ENCODE peak calls at places on chromosome 12, in seven cellular contexts. G is kidney, E is astrocyte of the spinal cord, X is lower lobe of right lung, W is fibroblast of the aortic adventitia, T is tibial nerve, Z is testis. I is an unnamed sample.

GRCh38 chr12:68451261-68452091 is 119.3 kb upstream of the MDM1 start:
- DNase-seq in Z (peak; percentile 43), X (no peak), T (no peak), G (no peak), E (peak; percentile 76), W (peak; percentile 99), I (peak; percentile 50)

GRCh38 chr12:68102163-68102562 is 57.4 kb downstream of the IFNG start:
- DNase-seq in E (no peak), W (no peak), X (no peak), G (no peak), Z (no peak), T (no peak), I (peak; percentile 42)

GRCh38 chr12:65940744-65941143 is 116.5 kb downstream of the HMGA2 start:
- DNase-seq in G (no peak), E (no peak), X (no peak), Z (no peak), T (no peak), W (no peak), I (peak; percentile 34)

GRCh38 chr12:11684393-11684792 is 34.9 kb downstream of the ETV6 start:
- DNase-seq in W (no peak), E (no peak), X (no peak), Z (no peak), T (no peak), G (no peak), I (peak; percentile 47)

GRCh38 chr12:108890208-108890607 is 10.3 kb downstream of the DAO start:
- DNase-seq in E (peak; percentile 1), X (no peak), G (no peak), T (no peak), Z (no peak), W (peak; percentile 11), I (no peak)

GRCh38 chr12:87935216-87935615 is 94.0 kb downstream of the C12orf50 start:
- DNase-seq in E (no peak), W (no peak), G (no peak), X (no peak), T (no peak), Z (no peak), I (peak; percentile 64)

GRCh38 chr12:129762436-129762835 is 141.4 kb downstream of the TMEM132D start:
- DNase-seq in E (no peak), T (no peak), G (no peak), W (no peak), Z (no peak), X (no peak), I (no peak)

GRCh38 chr12:1217191-1217949 is 226.3 kb downstream of the ERC1 start:
- DNase-seq in W (peak; percentile 94), E (peak; percentile 78), G (no peak), Z (no peak), T (no peak), X (no peak), I (peak; percentile 91)

GRCh38 chr12:21054334-21054733 is 76.7 kb upstream of the SLCO1B1 start:
- DNase-seq in X (no peak), E (peak; percentile 70), W (peak; percentile 24), T (no peak), Z (no peak), G (no peak), I (no peak)

GRCh38 chr12:107282628-107283027 is 189.3 kb upstream of the CRY1 start:
- DNase-seq in T (no peak), Z (no peak), G (no peak), W (no peak), X (no peak), E (no peak), I (peak; percentile 62)

GRCh38 chr12:103546959-103547358 is 40.1 kb upstream of the STAB2 start:
- DNase-seq in X (no peak), E (no peak), Z (no peak), G (no peak), T (no peak), W (no peak), I (no peak)

GRCh38 chr12:112557954-112558630 is 139.3 kb downstream of the PTPN11 start:
- DNase-seq in Z (no peak), T (no peak), G (no peak), E (no peak), X (no peak), W (no peak), I (no peak)

GRCh38 chr12:112564160-112564559 is 145.4 kb downstream of the PTPN11 start:
- DNase-seq in X (no peak), T (no peak), Z (no peak), G (no peak), E (no peak), W (no peak), I (no peak)

GRCh38 chr12:112555621-112556233 is 137.0 kb downstream of the PTPN11 start:
- DNase-seq in X (no peak), Z (peak; percentile 40), E (no peak), T (no peak), G (no peak), W (no peak), I (no peak)

DNA sequence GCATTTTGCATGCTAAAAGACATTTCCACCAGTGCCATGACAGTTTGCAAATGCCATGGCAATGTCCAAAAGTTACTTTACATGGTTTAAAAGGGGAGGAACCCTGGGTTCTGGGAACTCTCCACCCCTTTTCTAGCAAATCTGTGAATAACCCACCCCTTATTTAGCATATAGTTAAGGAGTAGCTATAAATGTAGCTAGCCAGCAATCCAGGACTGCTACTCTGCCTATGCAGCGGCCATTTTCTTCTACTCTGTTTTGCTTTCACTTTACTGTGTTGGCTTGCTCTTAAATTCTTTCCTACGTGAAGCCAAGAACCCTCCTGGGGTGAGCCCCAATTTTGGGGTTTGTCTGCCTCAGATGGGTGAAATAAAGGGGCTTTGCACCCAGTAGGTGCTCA is 141.0 kb downstream of the PTPN11 start:
- DNase-seq in G (no peak), W (peak; percentile 16), T (no peak), Z (no peak), E (no peak), X (no peak), I (no peak)
- H3K4me3 ChIP-seq in G (no peak overlapping the region), W (peak overlapping the region; percentile 23), T (no peak overlapping the region), Z (no peak overlapping the region), E (no peak overlapping the region), X (no peak overlapping the region), I (no peak overlapping the region)

GRCh38 chr12:52305921-52306705 is 14.8 kb upstream of the KRT81 start:
- DNase-seq in Z (no peak), G (no peak), E (no peak), T (no peak), W (no peak), X (no peak), I (no peak)
- TF ChIP-seq CTCF in Z (no peak), G (no peak), E (peak; percentile 36), T (no peak), W (no peak), X (no peak), I (peak; percentile 38)

GRCh38 chr12:57767317-57767716 is 439 bp upstream of the CYP27B1 start:
- DNase-seq in Z (no peak), E (no peak), X (no peak), G (no peak), T (no peak), W (no peak), I (no peak)
- H3K4me3 ChIP-seq in Z (no peak overlapping the region), E (no peak overlapping the region), X (no peak overlapping the region), G (no peak overlapping the region), T (no peak overlapping the region), W (no peak overlapping the region), I (no peak overlapping the region)

GRCh38 chr12:133080619-133081407 is at the start of gene ZNF140:
- DNase-seq in X (peak; percentile 98), E (peak; percentile 99), Z (peak; percentile 98), G (peak; percentile 98), W (peak; percentile 97), T (peak; percentile 89), I (peak; percentile 89)
- TF ChIP-seq CTCF in X (peak; percentile 43), E (no peak), Z (peak; percentile 32), G (no peak), W (peak; percentile 39), T (peak; percentile 72), I (no peak)

GRCh38 chr12:12717586-12718381 is 616 bp downstream of the CDKN1B start:
- DNase-seq in E (peak; percentile 22), W (peak; percentile 30), X (peak; percentile 67), G (peak; percentile 80), T (no peak), Z (peak; percentile 53), I (peak; percentile 9)
- H3K4me3 ChIP-seq in E (peak overlapping the region; percentile 92), W (peak overlapping the region; percentile 81), X (peak overlapping the region; percentile 91), G (peak overlapping the region; percentile 92), T (peak overlapping the region; percentile 76), Z (peak overlapping the region; percentile 98), I (peak overlapping the region; percentile 70)

I was measured in bronchial epithelial cell.